ENCODE peak calls at places on chromosomes 2 and 18, in nine cellular contexts. I is activated CD4-positive, alpha-beta T cell treated with anti-CD3 and anti-CD28 coated beads, Interleukin-2, amount 50 U/mL, for 4 hours; N is NCI-H446; X is psoas muscle; Z is RKO; Q is activated T-cell treated with anti-CD3 and anti-CD28 coated beads for 1 hour; O is astrocyte; E is GM23248; D is T1000. W is an unnamed sample.

GRCh38 chr2:220533485-220533884 is 906.1 kb downstream of the SLC4A3 start:
- DNase-seq in Z (peak), N (no peak), E (peak), X (no peak), D (peak), I (no peak), Q (no peak), O (peak), W (peak)

GRCh38 chr2:15640291-15640711 is 48.6 kb downstream of the DDX1 start:
- DNase-seq in Q (no peak), E (peak), O (peak), Z (no peak), D (no peak), I (no peak), N (no peak), X (no peak), W (no peak)

GRCh38 chr2:191935247-191935646 is 88.4 kb upstream of the CAVIN2 start:
- DNase-seq in N (peak), Z (no peak), D (no peak), Q (no peak), E (no peak), O (no peak), X (no peak), I (no peak), W (no peak)

GRCh38 chr2:233209117-233209977 is 42.1 kb upstream of the ATG16L1 start:
- DNase-seq in D (no peak), Z (no peak), I (no peak), Q (no peak), X (no peak), E (peak), O (peak), N (no peak), W (no peak)

GRCh38 chr18:63604791-63605567 is 17.8 kb downstream of the SERPINB13 start:
- DNase-seq in Q (no peak), D (no peak), X (no peak), N (no peak), O (peak), I (no peak), Z (peak), E (peak), W (no peak)

GRCh38 chr2:101827246-101827645 is 129.7 kb downstream of the MAP4K4 start:
- DNase-seq in O (peak), Q (no peak), I (no peak), E (peak), N (no peak), Z (peak), X (no peak), D (no peak), W (peak)

GRCh38 chr18:22378672-22379282 is 38.9 kb downstream of the CTAGE1 start:
- DNase-seq in I (no peak), X (no peak), E (peak), Z (peak), O (no peak), Q (peak), D (no peak), N (no peak), W (peak)

GRCh38 chr2:214547931-214548330 is 137.1 kb downstream of the VWC2L start:
- DNase-seq in E (peak), Q (no peak), D (no peak), Z (no peak), X (no peak), I (no peak), N (no peak), O (no peak), W (no peak)

GRCh38 chr18:72868666-72869661 is 1.2 kb upstream of the NETO1 start:
- DNase-seq in O (no peak), I (no peak), Q (no peak), N (no peak), X (no peak), Z (no peak), D (no peak), E (no peak), W (no peak)

GRCh38 chr2:189633392-189633811 is 27.9 kb upstream of the ASNSD1 start:
- DNase-seq in D (no peak), N (no peak), Z (no peak), Q (no peak), I (peak), E (no peak), X (no peak), O (no peak), W (peak)

GRCh38 chr2:210546424-210547223 is 9.8 kb upstream of the CPS1 start:
- DNase-seq in E (no peak), X (no peak), N (no peak), Z (no peak), O (no peak), I (no peak), Q (no peak), D (no peak), W (no peak)

GRCh38 chr2:210961249-210961648 is 404.9 kb downstream of the CPS1 start:
- DNase-seq in X (no peak), Q (no peak), Z (no peak), N (no peak), E (no peak), I (no peak), O (peak), D (no peak), W (no peak)

W was measured in SK-MEL-5.